ENCODE peak calls at places on chromosome 11, in seven cellular contexts. T is T-helper 1 cell, X is mesenchymal stem cell, A is PC-3, L is fibroblast of mammary gland, H is SW 1271, G is left ventricle myocardium superior. I is an unnamed sample.
A peak's percentile ranks its signal among the peaks of the same experiment; 100 is the strongest.

GRCh38 chr11:26621147-26621546 is 49.1 kb upstream of the MUC15 start:
- DNase-seq in T (no peak), X (peak; percentile 73), A (peak; percentile 37), L (peak; percentile 93), H (no peak), G (no peak), I (peak; percentile 97)

GRCh38 chr11:57214494-57214893 is 22.6 kb downstream of the APLNR start:
- DNase-seq in T (no peak), X (peak; percentile 54), A (peak; percentile 40), L (peak; percentile 81), H (no peak), G (no peak), I (peak; percentile 67)

GRCh38 chr11:130115218-130115617 is 44.4 kb upstream of the ST14 start:
- DNase-seq in T (no peak), X (no peak), A (peak; percentile 54), L (peak; percentile 39), H (no peak), G (no peak), I (no peak)

GRCh38 chr11:32103941-32104340 is 13.1 kb downstream of the RCN1 start:
- DNase-seq in T (no peak), X (no peak), A (no peak), L (no peak), H (no peak), G (no peak), I (no peak)

GRCh38 chr11:14107071-14107470 is 144.5 kb downstream of the SPON1 start:
- DNase-seq in T (no peak), X (no peak), A (no peak), L (no peak), H (no peak), G (no peak), I (no peak)

GRCh38 chr11:80726236-80726635 is 1285.4 kb upstream of the TENM4 start:
- DNase-seq in T (no peak), X (no peak), A (no peak), L (no peak), H (no peak), G (no peak), I (no peak)

GRCh38 chr11:85941380-85941973 is 86.3 kb downstream of the CCDC83 start:
- DNase-seq in T (no peak), X (peak; percentile 62), A (peak; percentile 59), L (peak; percentile 74), H (no peak), G (peak; percentile 41), I (peak; percentile 50)

GRCh38 chr11:72195518-72195917 is 3.6 kb downstream of the FOLR1 start:
- DNase-seq in T (no peak), X (no peak), A (no peak), L (no peak), H (no peak), G (no peak), I (no peak)

GRCh38 chr11:102806296-102806695 is 8.3 kb upstream of the MMP1 start:
- DNase-seq in T (no peak), X (no peak), A (no peak), L (no peak), H (no peak), G (no peak), I (no peak)

GRCh38 chr11:23127706-23128105 is 267.4 kb upstream of the CCDC179 start:
- DNase-seq in T (no peak), X (no peak), A (peak; percentile 73), L (no peak), H (no peak), G (no peak), I (peak; percentile 49)

GRCh38 chr11:819129-819931 is 616 bp downstream of the PNPLA2 start:
- DNase-seq in T (peak; percentile 87), X (peak; percentile 86), A (peak; percentile 80), L (peak; percentile 71), H (no peak), G (peak; percentile 97), I (peak; percentile 45)

GRCh38 chr11:74710291-74710938 is 20.8 kb downstream of the CHRDL2 start:
- DNase-seq in T (no peak), X (peak; percentile 25), A (no peak), L (no peak), H (no peak), G (peak; percentile 54), I (no peak)

GRCh38 chr11:129881570-129882170 is 13.7 kb downstream of the NFRKB start:
- DNase-seq in T (no peak), X (peak; percentile 45), A (peak; percentile 74), L (peak; percentile 30), H (no peak), G (no peak), I (peak; percentile 42)

GRCh38 chr11:102680945-102681344 is 24.6 kb downstream of the MMP27 start:
- DNase-seq in T (no peak), X (peak; percentile 8), A (no peak), L (peak; percentile 62), H (no peak), G (no peak), I (no peak)

GRCh38 chr11:123523539-123523938 is 93.5 kb downstream of the GRAMD1B start:
- DNase-seq in T (no peak), X (no peak), A (no peak), L (no peak), H (no peak), G (no peak), I (no peak)

GRCh38 chr11:14275081-14275480 is 83.9 kb downstream of the RRAS2 start:
- DNase-seq in T (no peak), X (peak; percentile 21), A (no peak), L (no peak), H (no peak), G (no peak), I (no peak)

GRCh38 chr11:23789938-23790371 is 706.9 kb upstream of the LUZP2 start:
- DNase-seq in T (no peak), X (peak; percentile 85), A (peak; percentile 73), L (peak; percentile 73), H (no peak), G (no peak), I (peak; percentile 38)

GRCh38 chr11:80320765-80321164 is 879.9 kb upstream of the TENM4 start:
- DNase-seq in T (no peak), X (no peak), A (peak; percentile 23), L (no peak), H (no peak), G (no peak), I (no peak)

GRCh38 chr11:75339685-75340409 is 11.6 kb downstream of the ARRB1 start:
- DNase-seq in T (no peak), X (peak; percentile 71), A (no peak), L (no peak), H (no peak), G (peak; percentile 56), I (no peak)

GRCh38 chr11:87603887-87604286 is 566.2 kb downstream of the TMEM135 start:
- DNase-seq in T (no peak), X (no peak), A (no peak), L (no peak), H (no peak), G (no peak), I (no peak)

GRCh38 chr11:69022268-69022667 is 9.2 kb upstream of the MRGPRF start:
- DNase-seq in T (no peak), X (no peak), A (no peak), L (peak; percentile 50), H (no peak), G (no peak), I (no peak)

GRCh38 chr11:47858169-47858543 is 10.0 kb upstream of the NUP160 start:
- DNase-seq in T (no peak), X (peak; percentile 69), A (peak; percentile 61), L (peak; percentile 83), H (no peak), G (no peak), I (peak; percentile 38)

GRCh38 chr11:12211331-12212065 is 101.1 kb downstream of the MICAL2 start:
- DNase-seq in T (no peak), X (no peak), A (no peak), L (no peak), H (no peak), G (no peak), I (no peak)

GRCh38 chr11:29263971-29264682 is 752.7 kb downstream of the KCNA4 start:
- DNase-seq in T (no peak), X (no peak), A (peak; percentile 5), L (no peak), H (no peak), G (no peak), I (no peak)

GRCh38 chr11:126978911-126979310 is 21.7 kb downstream of the KIRREL3 start:
- DNase-seq in T (no peak), X (no peak), A (no peak), L (no peak), H (no peak), G (no peak), I (no peak)

GRCh38 chr11:8813658-8814057 is 97.3 kb upstream of the AKIP1 start:
- DNase-seq in T (no peak), X (peak; percentile 92), A (peak; percentile 79), L (peak; percentile 92), H (peak; percentile 57), G (peak; percentile 75), I (peak; percentile 82)

GRCh38 chr11:122095950-122096942 is 19.8 kb downstream of the BLID start:
- DNase-seq in T (no peak), X (peak; percentile 88), A (peak; percentile 51), L (peak; percentile 88), H (no peak), G (no peak), I (no peak)

GRCh38 chr11:26719289-26719688 is 2.6 kb downstream of the SLC5A12 start:
- DNase-seq in T (no peak), X (no peak), A (no peak), L (no peak), H (no peak), G (no peak), I (no peak)

GRCh38 chr11:31986201-31986889 is 104.5 kb upstream of the RCN1 start:
- DNase-seq in T (no peak), X (no peak), A (no peak), L (no peak), H (no peak), G (no peak), I (no peak)

GRCh38 chr11:103887001-103887680 is 149.3 kb upstream of the DDI1 start:
- DNase-seq in T (no peak), X (no peak), A (no peak), L (no peak), H (no peak), G (no peak), I (no peak)

GRCh38 chr11:32109138-32109537 is 18.3 kb downstream of the RCN1 start:
- DNase-seq in T (no peak), X (peak; percentile 61), A (peak; percentile 87), L (peak; percentile 34), H (no peak), G (no peak), I (peak; percentile 91)

GRCh38 chr11:13535819-13536218 is 40.0 kb upstream of the PTH start:
- DNase-seq in T (no peak), X (no peak), A (peak; percentile 2), L (no peak), H (no peak), G (no peak), I (no peak)

GRCh38 chr11:132943737-132944556 is 588.4 kb downstream of the OPCML start:
- DNase-seq in T (no peak), X (no peak), A (no peak), L (no peak), H (no peak), G (no peak), I (no peak)